ENCODE peak calls at places on chromosomes 3 and 15, in seven cellular contexts. M, L, W, U, P, V and D are unnamed samples.

GRCh38 chr15:98914626-98915025 is 93.0 kb downstream of the PGPEP1L start:
- DNase-seq in W (peak; percentile 82), U (no peak), M (no peak), L (no peak), P (no peak), V (no peak), D (no peak)

GRCh38 chr15:40506964-40507571 is 36.3 kb downstream of the CHST14 start:
- DNase-seq in W (peak; percentile 72), V (peak; percentile 65), M (peak; percentile 83), L (peak; percentile 78), U (peak; percentile 49), P (peak; percentile 94), D (peak; percentile 65)

GRCh38 chr15:78263351-78263781 is 996 bp upstream of the DNAJA4 start:
- DNase-seq in P (no peak), W (no peak), V (no peak), M (no peak), L (no peak), U (no peak), D (no peak)

GRCh38 chr3:177613901-177614300 is 416.6 kb upstream of the TBL1XR1 start:
- DNase-seq in M (no peak), L (no peak), W (no peak), V (no peak), U (no peak), P (no peak), D (no peak)

GRCh38 chr3:52848617-52849016 is 13.8 kb upstream of the MUSTN1 start:
- DNase-seq in V (no peak), M (peak; percentile 0), W (peak; percentile 60), P (no peak), L (no peak), U (no peak), D (no peak)

GRCh38 chr15:91863621-91864255 is 10.2 kb downstream of the SLCO3A1 start:
- DNase-seq in M (no peak), L (no peak), U (no peak), P (no peak), V (no peak), W (no peak), D (no peak)

GRCh38 chr15:35455201-35455600 is 90.8 kb downstream of the DPH6 start:
- DNase-seq in U (no peak), W (peak; percentile 23), L (no peak), M (no peak), V (no peak), P (no peak), D (no peak)

GRCh38 chr3:124831631-124832184 is 55.5 kb downstream of the ITGB5 start:
- DNase-seq in M (no peak), W (no peak), P (peak; percentile 39), V (no peak), L (no peak), U (no peak), D (no peak)

GRCh38 chr3:69791919-69792399 is 52.7 kb downstream of the MITF start:
- DNase-seq in V (no peak), W (peak; percentile 79), P (no peak), L (no peak), M (no peak), U (no peak), D (no peak)

GRCh38 chr15:96916750-96917149 is 586.2 kb downstream of the NR2F2 start:
- DNase-seq in V (no peak), L (no peak), P (no peak), M (no peak), W (no peak), U (no peak), D (no peak)

GRCh38 chr3:119628390-119628789 is 30.7 kb downstream of the PLA1A start:
- DNase-seq in P (no peak), U (peak; percentile 43), V (peak; percentile 81), M (no peak), W (no peak), L (no peak), D (no peak)

GRCh38 chr3:107985496-107985895 is 105.3 kb downstream of the CD47 start:
- DNase-seq in W (no peak), V (peak; percentile 54), U (no peak), L (no peak), P (no peak), M (no peak), D (no peak)

GRCh38 chr3:12822725-12823373 is 18.5 kb downstream of the RPL32 start:
- DNase-seq in W (peak; percentile 54), P (no peak), L (no peak), M (no peak), U (no peak), V (no peak), D (no peak)

GRCh38 chr15:70358871-70359647 is 261.3 kb upstream of the TLE3 start:
- DNase-seq in U (no peak), V (no peak), L (no peak), P (peak; percentile 36), W (no peak), M (no peak), D (no peak)

GRCh38 chr15:68025860-68026424 is 28.2 kb upstream of the PIAS1 start:
- DNase-seq in L (no peak), U (no peak), V (no peak), M (no peak), W (no peak), P (no peak), D (no peak)

GRCh38 chr15:65329991-65330735 is 25.7 kb downstream of the RNU5B-1 start:
- DNase-seq in U (no peak), L (no peak), P (peak; percentile 43), W (no peak), M (no peak), V (no peak), D (no peak)

GRCh38 chr3:184260571-184261269 is 633 bp downstream of the CAMK2N2 start:
- DNase-seq in W (no peak), L (no peak), U (no peak), P (peak; percentile 75), M (no peak), V (no peak), D (no peak)

GRCh38 chr3:71726106-71726505 is 904 bp upstream of the EIF4E3 start:
- DNase-seq in U (no peak), V (no peak), M (no peak), W (no peak), L (no peak), P (no peak), D (no peak)

GRCh38 chr3:184405075-184406060 is 25.5 kb downstream of the CHRD start:
- DNase-seq in V (no peak), M (no peak), L (no peak), W (no peak), P (no peak), U (no peak), D (no peak)

GRCh38 chr15:63509056-63509696 is 4.8 kb downstream of the USP3 start:
- DNase-seq in P (no peak), W (no peak), L (no peak), V (no peak), U (no peak), M (no peak), D (no peak)

DNA sequence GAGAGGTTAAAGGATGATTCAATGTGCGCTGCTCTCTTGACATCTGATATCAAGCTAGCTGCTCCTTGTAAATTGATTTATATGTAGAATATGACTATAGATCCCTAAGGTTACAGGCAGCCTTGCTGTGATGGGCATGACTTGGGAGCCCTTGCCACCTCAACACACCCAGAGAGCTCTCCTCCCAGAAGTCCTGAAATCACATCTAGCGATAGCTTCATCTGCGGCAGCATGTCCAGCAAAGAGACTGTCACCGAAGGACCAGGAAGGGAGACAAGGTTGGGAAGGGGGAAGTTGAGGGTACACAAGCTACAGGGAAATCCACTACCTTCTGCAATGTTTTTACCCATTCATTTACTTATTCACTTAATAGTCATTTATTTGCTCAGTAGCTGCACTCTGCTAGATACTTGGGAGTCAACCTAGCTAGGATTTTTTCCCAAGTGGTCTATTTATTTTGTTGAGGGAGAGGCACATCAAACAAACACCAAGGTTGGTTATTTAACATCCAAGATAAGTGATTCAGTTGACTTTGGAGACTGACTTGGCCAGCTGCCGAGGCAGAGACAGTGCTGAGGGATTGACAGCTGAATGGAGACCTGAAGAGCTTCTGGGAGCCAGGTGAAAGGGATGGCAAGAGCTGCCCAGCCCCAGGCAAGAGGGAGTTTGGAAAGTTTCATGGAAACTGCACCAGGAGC is 205.8 kb upstream of the IL12A start:
- DNase-seq in U (no peak), L (no peak), W (no peak), V (no peak), M (no peak), P (no peak), D (no peak)
- TF ChIP-seq CTCF in U (no peak), L (no peak), W (no peak), V (no peak), M (no peak), P (no peak), D (no peak)

GRCh38 chr15:39444729-39445470 is 136.0 kb upstream of the THBS1 start:
- DNase-seq in W (peak; percentile 59), M (no peak), V (no peak), P (no peak), L (no peak), U (no peak), D (no peak)
- TF ChIP-seq CTCF in W (peak; percentile 18), M (no peak), V (no peak), P (no peak), L (no peak), U (no peak), D (no peak)

GRCh38 chr3:150005243-150006102 is 34.8 kb upstream of the PFN2 start:
- DNase-seq in M (no peak), P (no peak), W (peak; percentile 12), V (no peak), L (no peak), U (no peak), D (no peak)

GRCh38 chr3:149998946-149999345 is 28.3 kb upstream of the PFN2 start:
- DNase-seq in P (no peak), M (no peak), W (no peak), U (no peak), L (no peak), V (no peak), D (no peak)

GRCh38 chr3:149999421-149999820 is 28.7 kb upstream of the PFN2 start:
- DNase-seq in L (no peak), M (no peak), P (no peak), W (no peak), U (no peak), V (no peak), D (no peak)

GRCh38 chr3:150000631-150001030 is 29.9 kb upstream of the PFN2 start:
- DNase-seq in P (no peak), M (no peak), L (no peak), W (no peak), U (no peak), V (no peak), D (no peak)
- TF ChIP-seq CTCF in P (no peak), M (no peak), L (no peak), W (no peak), U (no peak), V (no peak), D (no peak)

GRCh38 chr15:44726136-44726535 is 10.2 kb upstream of the TRIM69 start:
- DNase-seq in V (peak; percentile 84), P (no peak), U (no peak), M (no peak), W (no peak), L (no peak), D (no peak)

GRCh38 chr15:44727462-44728231 is 8.7 kb upstream of the TRIM69 start:
- DNase-seq in L (no peak), U (no peak), V (peak; percentile 68), P (no peak), M (no peak), W (no peak), D (no peak)

GRCh38 chr15:44729394-44729913 is 6.9 kb upstream of the TRIM69 start:
- DNase-seq in U (no peak), V (peak; percentile 72), L (no peak), W (peak; percentile 50), P (no peak), M (peak; percentile 46), D (no peak)

GRCh38 chr15:44728576-44729393 is 7.5 kb upstream of the TRIM69 start:
- DNase-seq in L (peak; percentile 94), W (peak; percentile 100), V (peak; percentile 99), P (peak; percentile 97), M (peak; percentile 97), U (peak; percentile 86), D (peak; percentile 91)

GRCh38 chr15:44726568-44727461 is 9.5 kb upstream of the TRIM69 start:
- DNase-seq in M (no peak), W (peak; percentile 93), P (peak; percentile 71), V (peak; percentile 97), L (no peak), U (no peak), D (no peak)
- TF ChIP-seq CTCF in M (no peak), W (no peak), P (no peak), V (no peak), L (no peak), U (no peak), D (no peak)